ENCODE peak calls at places on chromosomes 4 and X, in nine cellular contexts. Q is AG04449, H is OCI-LY7, L is nephron progenitor cell, K is mucosa of descending colon, N is left ventricle myocardium inferior, V is HCT116, X is astrocyte of the spinal cord, O is epithelial cell of esophagus. Y is an unnamed sample.

GRCh38 chr4:188201851-188202250 is 62.6 kb downstream of the TRIML1 start:
- DNase-seq in K (no peak), L (no peak), V (no peak), O (no peak), Q (no peak), X (peak), H (no peak), N (no peak), Y (no peak)

GRCh38 chrX:150643271-150643670 is 49.9 kb upstream of the MTMR1 start:
- DNase-seq in L (no peak), H (no peak), X (peak), N (no peak), K (no peak), O (peak), V (no peak), Q (no peak), Y (no peak)

GRCh38 chr4:140312101-140312500 is 61.3 kb upstream of the SCOC start:
- DNase-seq in N (no peak), Q (no peak), K (no peak), L (no peak), X (no peak), V (no peak), O (no peak), H (no peak), Y (no peak)

GRCh38 chrX:73728518-73729023 is 165.6 kb downstream of the CHIC1 start:
- DNase-seq in O (no peak), N (no peak), H (no peak), V (no peak), L (no peak), K (no peak), X (no peak), Q (no peak), Y (no peak)

GRCh38 chr4:82201805-82202636 is 171.8 kb downstream of the HNRNPD start:
- DNase-seq in X (peak), N (no peak), K (no peak), V (peak), O (peak), H (peak), L (peak), Q (no peak), Y (peak)

GRCh38 chrX:23616361-23616760 is 50.9 kb upstream of the PRDX4 start:
- DNase-seq in V (no peak), Q (no peak), K (no peak), N (no peak), H (peak), O (peak), L (no peak), X (peak), Y (no peak)

GRCh38 chr4:152106113-152106763 is 345.4 kb upstream of the GATB start:
- DNase-seq in V (peak), K (peak), O (peak), X (peak), Q (peak), H (no peak), N (peak), L (no peak), Y (no peak)

GRCh38 chrX:151000901-151001301 is 17.8 kb downstream of the HMGB3 start:
- DNase-seq in V (no peak), H (no peak), Q (no peak), O (no peak), X (no peak), N (no peak), K (no peak), L (no peak), Y (no peak)

GRCh38 chrX:10350991-10351390 is 194.2 kb downstream of the CLCN4 start:
- DNase-seq in K (no peak), V (no peak), X (peak), N (no peak), O (peak), H (no peak), L (no peak), Q (no peak), Y (no peak)

GRCh38 chrX:136766785-136767103 is 14.0 kb downstream of the ARHGEF6 start:
- DNase-seq in X (no peak), Q (no peak), N (no peak), V (no peak), L (no peak), O (no peak), H (no peak), K (no peak), Y (no peak)

GRCh38 chr4:74635074-74635473 is 159.2 kb downstream of the BTC start:
- DNase-seq in O (peak), V (peak), L (no peak), H (no peak), N (no peak), K (no peak), Q (no peak), X (no peak), Y (no peak)

GRCh38 chr4:8205749-8206611 is 6.9 kb downstream of the SH3TC1 start:
- DNase-seq in L (no peak), X (no peak), O (peak), K (no peak), H (peak), Q (no peak), V (no peak), N (no peak), Y (no peak)

GRCh38 chr4:58606303-58606702 is 1496.1 kb upstream of the IGFBP7 start:
- DNase-seq in X (no peak), V (no peak), Q (no peak), L (no peak), O (no peak), N (no peak), H (no peak), K (no peak), Y (no peak)

GRCh38 chr4:5967783-5968182 is 50.4 kb downstream of the C4orf50 start:
- DNase-seq in X (no peak), V (no peak), H (no peak), N (no peak), K (no peak), L (no peak), Q (no peak), O (no peak), Y (no peak)

GRCh38 chrX:16882702-16883486 is 12.7 kb upstream of the RBBP7 start:
- DNase-seq in N (peak), Q (no peak), L (peak), X (peak), K (peak), O (peak), V (peak), H (peak), Y (peak)

GRCh38 chrX:64230123-64230970 is at the start of gene ASB12:
- DNase-seq in V (no peak), H (no peak), X (no peak), N (no peak), L (no peak), O (no peak), K (no peak), Q (no peak), Y (no peak)

GRCh38 chrX:120736989-120737388 is 107.1 kb upstream of the C1GALT1C1 start:
- DNase-seq in X (peak), Q (no peak), N (no peak), H (no peak), K (no peak), V (no peak), O (peak), L (no peak), Y (no peak)

GRCh38 chr4:8373270-8373972 is 67.1 kb downstream of the ACOX3 start:
- DNase-seq in N (no peak), O (no peak), L (no peak), X (no peak), H (no peak), K (no peak), Q (no peak), V (no peak), Y (no peak)

GRCh38 chrX:106177106-106177981 is 9.2 kb downstream of the PWWP3B start:
- DNase-seq in L (peak), H (no peak), X (peak), K (no peak), N (peak), O (peak), Q (no peak), V (no peak), Y (peak)

GRCh38 chr4:170008376-170008775 is 17.8 kb downstream of the MFAP3L start:
- DNase-seq in N (no peak), V (no peak), X (no peak), Q (no peak), O (no peak), L (no peak), H (no peak), K (no peak), Y (no peak)

GRCh38 chr4:47705326-47705981 is 132.4 kb downstream of the CORIN start:
- DNase-seq in L (no peak), X (peak), Q (no peak), O (peak), H (peak), V (no peak), N (no peak), K (no peak), Y (no peak)

GRCh38 chrX:17944833-17945497 is 83.9 kb upstream of the RAI2 start:
- DNase-seq in O (peak), V (no peak), X (no peak), Q (no peak), K (no peak), L (peak), H (peak), N (no peak), Y (no peak)

GRCh38 chrX:30653415-30654131 is at the start of gene GK:
- DNase-seq in X (no peak), Q (no peak), L (no peak), V (no peak), N (peak), H (peak), O (no peak), K (no peak), Y (peak)

GRCh38 chr4:140070369-140070768 is 83.6 kb downstream of the MAML3 start:
- DNase-seq in X (no peak), Q (no peak), V (no peak), N (no peak), K (no peak), O (no peak), H (no peak), L (no peak), Y (no peak)

GRCh38 chrX:124401696-124402095 is 55.3 kb downstream of the SH2D1A start:
- DNase-seq in V (no peak), N (no peak), K (no peak), Q (no peak), L (no peak), O (no peak), X (no peak), H (no peak), Y (no peak)

GRCh38 chr4:140078366-140078765 is 75.6 kb downstream of the MAML3 start:
- DNase-seq in Q (no peak), O (no peak), L (peak), H (no peak), N (peak), K (no peak), X (peak), V (no peak), Y (peak)

DNA sequence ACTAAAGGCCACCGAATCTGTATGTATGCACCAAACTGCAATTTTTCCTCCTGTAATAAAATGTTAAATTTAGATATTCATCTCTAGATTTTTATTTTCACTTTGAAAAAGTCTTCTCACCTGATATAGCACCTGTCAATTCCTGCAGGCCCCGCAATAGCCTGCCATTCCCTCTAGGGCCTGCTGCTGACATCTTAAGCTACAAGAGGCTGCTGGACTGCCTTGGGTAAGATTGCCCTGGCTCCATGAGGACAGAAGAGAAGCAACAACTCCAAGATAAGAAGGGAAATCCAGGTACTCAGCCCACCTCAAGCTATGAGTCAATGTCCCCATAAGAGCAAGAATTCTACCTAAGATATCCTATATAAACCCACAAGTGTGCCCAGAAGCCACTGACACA is 230.2 kb upstream of the AGTR2 start:
- DNase-seq in H (no peak), Q (no peak), N (no peak), L (no peak), O (no peak), X (no peak), V (no peak), K (no peak), Y (no peak)
- TF ChIP-seq CTCF in H (no peak), Q (no peak), N (no peak), L (no peak), O (no peak), X (no peak), V (no peak), K (no peak), Y (no peak)

DNA sequence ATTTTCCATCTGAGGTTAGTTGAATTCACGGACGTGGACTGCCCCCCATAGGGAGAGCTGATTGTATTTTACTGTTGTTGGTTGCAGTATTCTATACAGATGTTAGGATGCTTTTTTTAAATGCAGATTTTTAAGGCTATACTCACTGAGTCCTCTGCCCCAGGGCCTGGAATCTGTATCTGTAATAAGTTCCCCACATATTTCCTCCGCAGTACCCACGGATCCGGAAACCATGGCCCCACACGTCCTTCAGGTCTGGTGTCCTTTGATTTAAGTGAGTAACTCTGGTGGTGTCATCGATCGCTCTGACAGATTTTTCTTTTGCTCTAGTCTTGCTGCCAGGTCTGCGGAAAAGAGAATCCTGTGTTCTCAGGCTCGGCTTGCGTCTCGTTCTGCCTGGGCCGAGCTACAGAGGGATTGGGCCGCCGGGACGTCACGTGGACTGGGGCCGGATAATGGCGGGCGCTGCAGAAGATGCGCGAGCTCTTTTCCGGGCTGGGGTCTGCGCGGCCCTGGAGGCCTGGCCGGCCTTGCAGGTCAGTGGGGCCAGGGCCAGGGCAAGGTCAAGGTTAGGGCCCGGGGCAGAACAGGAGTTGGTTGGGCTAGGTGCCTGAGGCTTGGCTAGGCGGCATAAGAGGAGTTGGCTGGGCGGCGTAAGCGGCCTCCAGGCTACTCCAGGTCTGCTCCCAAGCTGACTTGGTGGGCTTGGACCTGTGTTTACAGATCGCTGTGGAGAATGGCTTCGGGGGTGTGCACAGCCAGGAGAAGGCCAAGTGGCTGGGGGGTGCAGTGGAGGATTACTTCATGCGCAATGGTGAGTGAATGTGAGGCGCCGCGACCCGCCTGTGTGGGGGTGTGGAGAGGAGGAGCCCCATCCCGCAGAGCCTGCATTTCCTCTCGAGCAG is at the start of gene TSR2:
- DNase-seq in Q (peak), O (peak), X (peak), K (peak), L (peak), N (peak), H (peak), V (peak), Y (peak)
- TF ChIP-seq CTCF in Q (no peak), O (no peak), X (peak), K (no peak), L (no peak), N (no peak), H (peak), V (peak), Y (no peak)

GRCh38 chr4:656651-657337 is 17.3 kb downstream of the ATP5ME start:
- DNase-seq in Q (no peak), X (no peak), O (no peak), V (no peak), K (peak), L (no peak), N (no peak), H (no peak), Y (no peak)

GRCh38 chr4:654526-654845 is 19.6 kb downstream of the ATP5ME start:
- DNase-seq in H (no peak), K (peak), Q (no peak), O (no peak), V (no peak), N (no peak), L (no peak), X (no peak), Y (no peak)

GRCh38 chr4:655735-656151 is 18.3 kb downstream of the ATP5ME start:
- DNase-seq in N (no peak), K (peak), V (no peak), H (no peak), O (no peak), Q (no peak), L (no peak), X (no peak), Y (no peak)

GRCh38 chr4:653831-654525 is 20.1 kb downstream of the ATP5ME start:
- DNase-seq in K (peak), V (no peak), Q (no peak), H (no peak), L (no peak), O (no peak), X (no peak), N (no peak), Y (no peak)

GRCh38 chr4:654871-655734 is 19.0 kb downstream of the ATP5ME start:
- DNase-seq in Q (no peak), H (no peak), X (no peak), O (no peak), N (no peak), L (no peak), V (no peak), K (peak), Y (no peak)
- TF ChIP-seq CTCF in Q (no peak), H (no peak), X (no peak), O (no peak), N (no peak), L (no peak), V (no peak), K (no peak), Y (no peak)

GRCh38 chrX:12443534-12444098 is 305.3 kb downstream of the FRMPD4 start:
- DNase-seq in N (no peak), V (no peak), Q (no peak), K (no peak), X (no peak), H (no peak), L (no peak), O (no peak), Y (no peak)

GRCh38 chrX:12452268-12452667 is 314.0 kb downstream of the FRMPD4 start:
- DNase-seq in N (no peak), H (no peak), V (no peak), K (no peak), Q (no peak), L (no peak), X (no peak), O (no peak), Y (no peak)

GRCh38 chrX:12446342-12447075 is 308.2 kb downstream of the FRMPD4 start:
- DNase-seq in H (no peak), L (no peak), O (peak), X (peak), N (no peak), V (no peak), Q (no peak), K (no peak), Y (no peak)

DNA sequence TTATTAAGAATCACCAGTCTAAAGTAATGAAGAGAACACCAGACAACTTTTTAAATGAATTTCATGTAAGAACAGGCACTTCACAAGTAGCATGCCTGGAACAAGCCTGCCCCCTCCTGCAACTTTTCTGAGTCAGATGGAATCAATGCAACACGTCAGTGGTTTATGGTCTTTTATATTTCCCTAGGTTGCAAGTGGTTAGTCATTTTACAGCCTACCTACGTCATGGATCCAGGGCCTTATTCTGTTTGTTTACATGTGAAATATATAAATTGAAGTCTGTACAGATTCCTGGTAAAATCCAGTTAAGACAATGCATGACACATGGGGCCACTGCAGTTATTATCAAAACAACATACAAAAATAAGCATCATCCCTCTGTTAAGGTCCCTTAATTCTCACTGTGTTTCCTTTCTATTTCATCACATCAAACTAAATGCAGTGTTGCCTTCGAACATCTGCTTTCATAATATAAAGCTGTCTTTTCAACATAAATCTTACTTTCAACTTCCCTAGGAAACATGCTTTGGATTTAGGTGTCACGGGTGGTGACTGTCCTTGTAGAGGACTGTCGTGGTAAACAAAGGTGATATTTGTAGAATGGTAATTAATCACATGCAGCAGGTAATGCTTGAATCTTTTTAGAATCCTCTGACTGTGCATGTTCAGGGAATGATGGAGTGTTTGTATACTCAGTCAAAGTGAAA is 309.3 kb downstream of the FRMPD4 start:
- DNase-seq in X (peak), L (no peak), Q (peak), H (no peak), N (no peak), O (peak), V (no peak), K (no peak), Y (no peak)
- TF ChIP-seq CTCF in X (peak), L (no peak), Q (peak), H (no peak), N (peak), O (peak), V (no peak), K (no peak), Y (no peak)

GRCh38 chrX:48548871-48549270 is 9.4 kb downstream of the TBC1D25 start:
- DNase-seq in K (no peak), Q (no peak), X (no peak), N (no peak), O (no peak), L (no peak), H (no peak), V (no peak), Y (no peak)
- TF ChIP-seq CTCF in K (no peak), Q (no peak), X (no peak), N (no peak), O (no peak), L (no peak), H (no peak), V (no peak), Y (no peak)

GRCh38 chrX:11663875-11664210 is 1.9 kb downstream of the ARHGAP6 start:
- DNase-seq in L (no peak), X (no peak), Q (no peak), N (no peak), V (no peak), K (no peak), O (no peak), H (no peak), Y (no peak)
- TF ChIP-seq CTCF in L (no peak), X (no peak), Q (no peak), N (no peak), V (no peak), K (no peak), O (no peak), H (no peak), Y (no peak)